ENCODE peak calls at places on chromosomes 11 and 22, in nine cellular contexts. H is GM12891, A is A549, S is HCT116, E is vagina, B is NB4, R is IMR-90, N is testis, K is K562. X is an unnamed sample.

GRCh38 chr11:124942446-124943202 is 6.8 kb upstream of the HEPACAM start:
- DNase-seq in H (no peak), A (no peak), S (no peak), E (no peak), B (no peak), R (no peak), N (no peak), K (no peak), X (no peak)

GRCh38 chr11:132126973-132127900 is 756.8 kb downstream of the NTM start:
- DNase-seq in H (no peak), A (no peak), S (no peak), E (no peak), B (no peak), R (peak), N (peak), K (no peak), X (peak)

GRCh38 chr11:36684840-36685800 is 87.1 kb upstream of the RAG2 start:
- DNase-seq in H (no peak), A (no peak), S (no peak), E (no peak), B (peak), R (no peak), N (no peak), K (no peak), X (no peak)

GRCh38 chr11:118226294-118226693 is 1.5 kb upstream of the JAML start:
- DNase-seq in H (no peak), A (no peak), S (no peak), E (no peak), B (no peak), R (no peak), N (no peak), K (no peak), X (no peak)

GRCh38 chr11:62796281-62796680 is 4.5 kb upstream of the TMEM223 start:
- DNase-seq in H (no peak), A (no peak), S (no peak), E (no peak), B (no peak), R (no peak), N (no peak), K (no peak), X (no peak)

GRCh38 chr11:70297341-70297740 is 26.9 kb downstream of the PPFIA1 start:
- DNase-seq in H (no peak), A (no peak), S (no peak), E (no peak), B (no peak), R (peak), N (no peak), K (no peak), X (no peak)

GRCh38 chr11:2549491-2549875 is 104.7 kb downstream of the KCNQ1 start:
- DNase-seq in H (no peak), A (no peak), S (no peak), E (no peak), B (no peak), R (no peak), N (no peak), K (no peak), X (no peak)

GRCh38 chr11:69510471-69511357 is 29.3 kb downstream of the LINC01488 start:
- DNase-seq in H (no peak), A (no peak), S (no peak), E (no peak), B (peak), R (peak), N (no peak), K (no peak), X (no peak)

GRCh38 chr22:49587421-49587820 is 240.3 kb downstream of the BRD1 start:
- DNase-seq in H (no peak), A (no peak), S (no peak), E (no peak), B (no peak), R (no peak), N (no peak), K (no peak), X (no peak)

GRCh38 chr22:20514658-20515406 is 7.4 kb downstream of the MED15 start:
- DNase-seq in H (no peak), A (no peak), S (no peak), E (no peak), B (peak), R (peak), N (no peak), K (no peak), X (no peak)

GRCh38 chr11:83702795-83703194 is 416.6 kb upstream of the CCDC90B start:
- DNase-seq in H (no peak), A (no peak), S (no peak), E (no peak), B (no peak), R (no peak), N (no peak), K (no peak), X (no peak)

GRCh38 chr11:74035264-74035663 is 26.4 kb upstream of the UCP3 start:
- DNase-seq in H (no peak), A (no peak), S (no peak), E (no peak), B (no peak), R (peak), N (no peak), K (no peak), X (no peak)

GRCh38 chr11:115611343-115611742 is 107.1 kb upstream of the CADM1 start:
- DNase-seq in H (no peak), A (no peak), S (no peak), E (no peak), B (no peak), R (no peak), N (no peak), K (no peak), X (no peak)

GRCh38 chr11:23313001-23313400 is 452.7 kb upstream of the CCDC179 start:
- DNase-seq in H (no peak), A (no peak), S (no peak), E (no peak), B (no peak), R (no peak), N (no peak), K (no peak), X (no peak)

GRCh38 chr11:38718049-38718448 is 2120.0 kb upstream of the RAG2 start:
- DNase-seq in H (no peak), A (no peak), S (no peak), E (no peak), B (no peak), R (no peak), N (no peak), K (no peak), X (no peak)

GRCh38 chr11:6615882-6616585 is 3.2 kb downstream of the TPP1 start:
- DNase-seq in H (no peak), A (no peak), S (no peak), E (no peak), B (no peak), R (peak), N (no peak), K (no peak), X (no peak)

GRCh38 chr22:23243006-23243573 is 62.8 kb downstream of the BCR start:
- DNase-seq in H (peak), A (no peak), S (no peak), E (no peak), B (no peak), R (no peak), N (no peak), K (peak), X (no peak)

GRCh38 chr11:83257638-83258229 is 28.4 kb downstream of the CCDC90B start:
- DNase-seq in H (no peak), A (no peak), S (no peak), E (no peak), B (no peak), R (peak), N (no peak), K (no peak), X (no peak)

GRCh38 chr11:87597696-87598095 is 560.0 kb downstream of the TMEM135 start:
- DNase-seq in H (no peak), A (no peak), S (no peak), E (no peak), B (no peak), R (no peak), N (no peak), K (no peak), X (no peak)

GRCh38 chr11:131038597-131038996 is 122.3 kb upstream of the SNX19 start:
- DNase-seq in H (no peak), A (no peak), S (no peak), E (no peak), B (peak), R (no peak), N (no peak), K (peak), X (peak)

GRCh38 chr22:43881091-43882061 is 10.4 kb downstream of the PNPLA5 start:
- DNase-seq in H (no peak), A (no peak), S (no peak), E (no peak), B (no peak), R (no peak), N (no peak), K (no peak), X (no peak)

GRCh38 chr11:102241026-102241425 is 76.3 kb upstream of the BIRC3 start:
- DNase-seq in H (no peak), A (no peak), S (no peak), E (no peak), B (no peak), R (peak), N (no peak), K (no peak), X (no peak)

GRCh38 chr11:1912314-1912878 is 7.1 kb upstream of the TNNT3 start:
- DNase-seq in H (no peak), A (no peak), S (no peak), E (no peak), B (peak), R (no peak), N (no peak), K (no peak), X (no peak)

GRCh38 chr11:64522036-64522435 is 69.0 kb upstream of the SLC22A12 start:
- DNase-seq in H (no peak), A (no peak), S (no peak), E (no peak), B (no peak), R (no peak), N (no peak), K (no peak), X (no peak)

GRCh38 chr22:40009953-40010751 is 15.4 kb downstream of the FAM83F start:
- DNase-seq in H (no peak), A (no peak), S (no peak), E (no peak), B (no peak), R (no peak), N (no peak), K (no peak), X (no peak)

GRCh38 chr22:26610983-26611382 is 6.8 kb downstream of the CRYBB1 start:
- DNase-seq in H (no peak), A (no peak), S (no peak), E (no peak), B (no peak), R (peak), N (no peak), K (no peak), X (peak)

GRCh38 chr11:6979365-6979764 is 40.8 kb downstream of the ZNF214 start:
- DNase-seq in H (no peak), A (no peak), S (no peak), E (no peak), B (no peak), R (peak), N (no peak), K (no peak), X (no peak)

GRCh38 chr11:11243790-11244469 is 109.1 kb downstream of the CSNK2A3 start:
- DNase-seq in H (peak), A (peak), S (no peak), E (no peak), B (peak), R (no peak), N (peak), K (peak), X (no peak)

GRCh38 chr11:28228196-28228595 is 120.0 kb downstream of the METTL15 start:
- DNase-seq in H (no peak), A (no peak), S (no peak), E (no peak), B (no peak), R (peak), N (no peak), K (no peak), X (no peak)

DNA sequence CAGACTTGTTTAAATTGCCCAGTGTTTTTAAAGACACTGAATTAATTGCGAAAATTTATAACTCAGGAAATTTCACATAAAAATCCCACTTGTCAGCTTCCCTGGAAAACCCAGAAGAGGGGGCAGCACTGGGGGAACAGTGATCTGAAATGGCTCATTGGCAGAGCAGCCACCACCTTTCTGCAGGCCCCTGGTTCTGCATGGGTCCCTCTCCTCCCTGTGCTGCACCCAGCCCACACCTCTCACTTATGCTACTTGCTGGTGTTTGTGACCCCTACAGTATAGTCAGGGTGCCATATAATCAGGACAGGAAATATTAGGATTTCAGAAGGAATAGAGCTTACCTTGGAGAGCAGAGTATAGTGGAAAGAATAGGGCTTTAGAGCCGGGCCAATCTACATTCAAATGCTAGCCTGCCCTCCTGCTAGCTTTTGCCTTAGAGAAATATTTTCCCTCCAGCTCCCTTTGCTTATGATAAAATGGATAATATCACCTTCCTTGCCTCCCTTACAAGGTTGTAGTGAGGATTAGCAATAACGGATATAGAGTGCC is 28.5 kb upstream of the C11orf96 start:
- DNase-seq in H (no peak), A (no peak), S (no peak), E (no peak), B (no peak), R (no peak), N (no peak), K (no peak), X (no peak)
- TF ChIP-seq POLR2A in H (no peak), A (no peak), S (no peak), E (no peak), B (no peak), R (no peak), N (no peak), K (no peak), X (no peak)

DNA sequence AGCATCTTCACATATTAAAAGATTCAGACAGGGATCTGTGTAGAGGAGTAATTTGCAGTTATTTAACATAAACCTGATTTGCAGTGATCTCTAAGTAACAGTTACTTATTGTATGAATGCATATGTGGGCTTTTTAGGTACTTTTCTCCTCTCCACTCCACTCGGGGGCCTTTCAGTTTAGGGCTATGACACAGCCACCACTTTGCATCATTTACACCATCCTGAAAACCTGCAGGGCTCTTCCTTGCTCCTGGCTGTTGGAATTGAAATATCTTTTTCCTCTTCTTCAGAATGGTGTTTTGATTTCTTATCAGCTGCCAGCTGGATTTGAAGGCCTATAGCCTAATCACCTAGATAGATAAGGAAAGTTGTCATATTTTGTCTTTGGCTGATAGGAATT is 580.8 kb downstream of the NELL1 start:
- DNase-seq in H (no peak), A (no peak), S (no peak), E (no peak), B (no peak), R (no peak), N (no peak), K (no peak), X (no peak)
- TF ChIP-seq POLR2A in H (no peak), A (no peak), S (no peak), E (no peak), B (no peak), R (no peak), N (no peak), K (no peak), X (no peak)

DNA sequence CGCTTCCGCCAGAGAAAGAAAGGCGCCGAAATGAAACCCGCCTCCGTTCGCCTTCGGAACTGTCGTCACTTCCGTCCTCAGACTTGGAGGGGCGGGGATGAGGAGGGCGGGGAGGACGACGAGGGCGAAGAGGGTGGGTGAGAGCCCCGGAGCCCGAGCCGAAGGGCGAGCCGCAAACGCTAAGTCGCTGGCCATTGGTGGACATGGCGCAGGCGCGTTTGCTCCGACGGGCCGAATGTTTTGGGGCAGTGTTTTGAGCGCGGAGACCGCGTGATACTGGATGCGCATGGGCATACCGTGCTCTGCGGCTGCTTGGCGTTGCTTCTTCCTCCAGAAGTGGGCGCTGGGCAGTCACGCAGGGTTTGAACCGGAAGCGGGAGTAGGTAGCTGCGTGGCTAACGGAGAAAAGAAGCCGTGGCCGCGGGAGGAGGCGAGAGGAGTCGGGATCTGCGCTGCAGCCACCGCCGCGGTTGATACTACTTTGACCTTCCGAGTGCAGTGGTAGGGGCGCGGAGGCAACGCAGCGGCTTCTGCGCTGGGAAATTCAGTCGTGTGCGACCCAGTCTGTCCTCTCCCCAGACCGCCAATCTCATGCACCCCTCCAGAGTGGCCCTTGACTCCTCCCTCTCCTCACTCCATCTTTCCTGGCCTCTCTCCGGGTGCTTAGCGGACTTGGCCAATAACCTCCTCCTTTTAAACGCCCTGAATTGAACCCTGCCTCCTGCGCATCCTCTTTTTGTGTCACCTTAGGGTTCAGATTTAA is at the start of gene ATM:
- DNase-seq in H (peak), A (peak), S (peak), E (peak), B (peak), R (peak), N (peak), K (peak), X (peak)
- TF ChIP-seq POLR2A in H (peak), A (peak), S (peak), E (peak), B (peak), R (peak), N (peak), K (peak), X (peak)

DNA sequence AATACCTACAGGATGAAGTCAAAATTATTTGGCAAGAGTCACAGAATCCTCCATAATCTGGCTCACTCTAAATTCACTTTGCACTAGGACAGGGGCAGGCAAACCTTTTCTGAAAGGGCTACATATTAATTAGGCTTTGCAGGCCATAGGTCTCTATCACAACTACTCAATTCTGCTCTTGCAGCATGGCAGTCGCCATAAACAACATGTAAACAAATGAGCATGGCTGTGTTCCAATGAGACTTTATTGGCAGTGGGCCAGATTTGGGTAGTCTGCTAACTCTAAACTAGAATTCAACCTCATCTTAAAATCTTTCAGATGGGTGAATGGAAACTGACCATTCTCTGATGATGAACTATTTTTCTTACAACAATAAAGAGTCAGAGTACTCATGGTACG is 5.8 kb downstream of the THRSP start:
- DNase-seq in H (no peak), A (no peak), S (no peak), E (no peak), B (no peak), R (no peak), N (no peak), K (no peak), X (peak)
- TF ChIP-seq POLR2A in H (no peak), A (no peak), S (no peak), E (no peak), B (no peak), R (no peak), N (no peak), K (no peak), X (no peak)

GRCh38 chr22:35227248-35227647 is 30.0 kb upstream of the HMGXB4 start:
- DNase-seq in H (no peak), A (no peak), S (no peak), E (peak), B (peak), R (no peak), N (no peak), K (no peak), X (no peak)

GRCh38 chr22:35230417-35230816 is 26.9 kb upstream of the HMGXB4 start:
- DNase-seq in H (no peak), A (no peak), S (no peak), E (peak), B (no peak), R (no peak), N (no peak), K (no peak), X (no peak)

GRCh38 chr22:35231585-35232084 is 25.7 kb upstream of the HMGXB4 start:
- DNase-seq in H (peak), A (peak), S (peak), E (peak), B (peak), R (peak), N (peak), K (peak), X (peak)

GRCh38 chr22:35229865-35230264 is 27.4 kb upstream of the HMGXB4 start:
- DNase-seq in H (no peak), A (no peak), S (no peak), E (peak), B (no peak), R (no peak), N (no peak), K (peak), X (no peak)

GRCh38 chr22:35230839-35231584 is 26.3 kb upstream of the HMGXB4 start:
- DNase-seq in H (no peak), A (no peak), S (peak), E (peak), B (peak), R (no peak), N (peak), K (peak), X (peak)
- TF ChIP-seq POLR2A in H (peak), A (no peak), S (peak), E (no peak), B (peak), R (no peak), N (no peak), K (peak), X (no peak)

GRCh38 chr11:506238-506949 is 648 bp downstream of the RNH1 start:
- DNase-seq in H (peak), A (peak), S (peak), E (no peak), B (peak), R (peak), N (peak), K (peak), X (peak)
- TF ChIP-seq POLR2A in H (peak), A (no peak), S (peak), E (peak), B (peak), R (peak), N (no peak), K (peak), X (peak)

GRCh38 chr22:41285820-41286638 is at the start of gene RANGAP1:
- DNase-seq in H (peak), A (peak), S (peak), E (peak), B (peak), R (peak), N (peak), K (peak), X (peak)
- TF ChIP-seq POLR2A in H (peak), A (peak), S (peak), E (peak), B (peak), R (peak), N (peak), K (peak), X (peak)